ENCODE peak calls at places on chromosomes 13 and 19, in seven cellular contexts. Q, J, F, B, X, Z and P are unnamed samples.

GRCh38 chr13:87827479-87827878 is 156.3 kb downstream of the SLITRK5 start:
- DNase-seq in X (no peak), B (no peak), F (peak), Q (no peak), Z (peak), J (no peak), P (no peak)

GRCh38 chr13:50153401-50153800 is 138.2 kb downstream of the KCNRG start:
- DNase-seq in B (no peak), Q (no peak), Z (no peak), J (no peak), X (no peak), F (no peak), P (no peak)

GRCh38 chr13:40780822-40781401 is 8.5 kb upstream of the SLC25A15 start:
- DNase-seq in B (no peak), X (no peak), Q (peak), F (peak), Z (no peak), J (peak), P (no peak)

GRCh38 chr13:51643114-51643881 is 59.0 kb downstream of the WDFY2 start:
- DNase-seq in Q (peak), Z (peak), B (no peak), F (peak), J (no peak), X (no peak), P (no peak)

GRCh38 chr19:48445256-48445605 is 552 bp upstream of the GRWD1 start:
- DNase-seq in Z (peak), B (peak), Q (peak), J (peak), F (peak), X (peak), P (peak)

GRCh38 chr13:41465215-41465907 is 8.0 kb downstream of the RGCC start:
- DNase-seq in J (no peak), F (peak), Q (no peak), Z (peak), X (no peak), B (no peak), P (peak)

GRCh38 chr13:40591091-40591490 is 75.3 kb downstream of the FOXO1 start:
- DNase-seq in F (no peak), B (no peak), X (no peak), Q (no peak), J (no peak), Z (no peak), P (no peak)

GRCh38 chr19:7500811-7501450 is 12.1 kb upstream of the PEX11G start:
- DNase-seq in X (peak), Q (peak), B (peak), J (peak), Z (peak), F (peak), P (no peak)

GRCh38 chr19:7454998-7455397 is 33.8 kb downstream of the PEX11G start:
- DNase-seq in B (no peak), F (no peak), Z (no peak), Q (no peak), J (no peak), X (no peak), P (no peak)

GRCh38 chr13:24459234-24459633 is 53.3 kb downstream of the PARP4 start:
- DNase-seq in Q (no peak), X (no peak), J (no peak), F (peak), Z (no peak), B (no peak), P (peak)

GRCh38 chr19:17159466-17160393 is 55.4 kb upstream of the USE1 start:
- DNase-seq in F (peak), Z (no peak), Q (peak), B (no peak), X (no peak), J (no peak), P (no peak)

GRCh38 chr19:13076787-13077186 is 25.9 kb downstream of the LYL1 start:
- DNase-seq in Q (no peak), F (no peak), B (no peak), J (no peak), X (no peak), Z (no peak), P (no peak)

GRCh38 chr19:14094854-14095253 is 4.3 kb upstream of the SAMD1 start:
- DNase-seq in Z (no peak), Q (no peak), X (no peak), J (no peak), F (no peak), B (no peak), P (no peak)

GRCh38 chr13:112885782-112886268 is 83.2 kb upstream of the MCF2L start:
- DNase-seq in Q (peak), F (peak), X (peak), J (peak), Z (peak), B (peak), P (no peak)

GRCh38 chr13:45372189-45373115 is 31.5 kb upstream of the TPT1 start:
- DNase-seq in F (no peak), X (no peak), Z (no peak), B (no peak), J (no peak), Q (no peak), P (no peak)

GRCh38 chr13:90686438-90686837 is 661.0 kb upstream of the MIR17HG start:
- DNase-seq in B (no peak), Q (no peak), X (no peak), Z (peak), J (no peak), F (peak), P (no peak)

GRCh38 chr19:5296457-5297271 is 43.9 kb downstream of the PTPRS start:
- DNase-seq in F (no peak), J (no peak), B (no peak), Z (no peak), X (no peak), Q (no peak), P (no peak)

GRCh38 chr19:29526730-29527499 is 1.1 kb downstream of the VSTM2B start:
- DNase-seq in B (no peak), Z (no peak), F (peak), X (peak), J (no peak), Q (peak), P (no peak)

GRCh38 chr19:11456659-11457058 is 21.2 kb downstream of the PRKCSH start:
- DNase-seq in B (no peak), J (no peak), X (no peak), Z (no peak), F (no peak), Q (no peak), P (no peak)

GRCh38 chr19:6068711-6069110 is 41.6 kb downstream of the RFX2 start:
- DNase-seq in Q (no peak), J (no peak), F (no peak), Z (no peak), B (no peak), X (no peak), P (no peak)

GRCh38 chr13:25177012-25177411 is 4.9 kb upstream of the AMER2 start:
- DNase-seq in X (no peak), Z (no peak), F (no peak), J (no peak), B (no peak), Q (no peak), P (no peak)

GRCh38 chr13:21689097-21689496 is 18.2 kb downstream of the FGF9 start:
- DNase-seq in F (no peak), J (no peak), X (no peak), B (no peak), Z (no peak), Q (no peak), P (no peak)

GRCh38 chr13:50125306-50125555 is 110.0 kb downstream of the KCNRG start:
- DNase-seq in Z (no peak), Q (no peak), B (no peak), F (no peak), J (no peak), X (no peak), P (no peak)

GRCh38 chr19:16062789-16063188 is 13.5 kb upstream of the TPM4 start:
- DNase-seq in B (peak), Q (peak), F (no peak), J (no peak), Z (peak), X (peak), P (peak)

GRCh38 chr19:31364956-31365355 is 15.7 kb upstream of the TSHZ3 start:
- DNase-seq in X (no peak), B (no peak), Z (no peak), F (no peak), Q (no peak), J (no peak), P (no peak)

GRCh38 chr19:45439569-45440258 is 16.0 kb upstream of the ERCC1 start:
- DNase-seq in X (peak), Z (peak), B (peak), F (peak), Q (peak), J (no peak), P (peak)

GRCh38 chr19:17772172-17772571 is 20.9 kb downstream of the FCHO1 start:
- DNase-seq in F (no peak), X (no peak), Q (peak), Z (peak), J (no peak), B (no peak), P (no peak)

GRCh38 chr13:63120883-63121282 is 1705.2 kb upstream of the PCDH20 start:
- DNase-seq in Q (no peak), Z (no peak), F (no peak), J (no peak), B (no peak), X (no peak), P (no peak)

GRCh38 chr13:63124863-63125262 is 1709.2 kb upstream of the PCDH20 start:
- DNase-seq in F (peak), B (peak), X (no peak), Z (peak), J (peak), Q (peak), P (peak)
- TF ChIP-seq EZH2phosphoT487 in F (no peak), B (no peak), X (no peak), Z (no peak), J (no peak), Q (no peak), P (no peak)

GRCh38 chr13:99960663-99961440 is 10.7 kb downstream of the ZIC5 start:
- DNase-seq in Q (peak), Z (no peak), F (no peak), J (no peak), X (peak), B (no peak), P (no peak)

GRCh38 chr13:99959127-99959529 is 12.4 kb downstream of the ZIC5 start:
- DNase-seq in B (no peak), X (peak), Q (peak), F (no peak), J (no peak), Z (no peak), P (no peak)

GRCh38 chr13:99956473-99957349 is 14.9 kb downstream of the ZIC5 start:
- DNase-seq in B (no peak), Z (no peak), J (no peak), X (peak), Q (peak), F (peak), P (no peak)

GRCh38 chr13:99959538-99960230 is 11.9 kb downstream of the ZIC5 start:
- DNase-seq in F (peak), Z (no peak), Q (peak), J (no peak), X (peak), B (no peak), P (peak)

GRCh38 chr13:99958402-99959126 is 13.0 kb downstream of the ZIC5 start:
- DNase-seq in Q (peak), B (no peak), F (no peak), J (no peak), X (peak), Z (no peak), P (no peak)
- TF ChIP-seq EZH2 in Q (peak), B (peak), F (no peak), J (no peak), X (no peak), Z (no peak), P (no peak)

DNA sequence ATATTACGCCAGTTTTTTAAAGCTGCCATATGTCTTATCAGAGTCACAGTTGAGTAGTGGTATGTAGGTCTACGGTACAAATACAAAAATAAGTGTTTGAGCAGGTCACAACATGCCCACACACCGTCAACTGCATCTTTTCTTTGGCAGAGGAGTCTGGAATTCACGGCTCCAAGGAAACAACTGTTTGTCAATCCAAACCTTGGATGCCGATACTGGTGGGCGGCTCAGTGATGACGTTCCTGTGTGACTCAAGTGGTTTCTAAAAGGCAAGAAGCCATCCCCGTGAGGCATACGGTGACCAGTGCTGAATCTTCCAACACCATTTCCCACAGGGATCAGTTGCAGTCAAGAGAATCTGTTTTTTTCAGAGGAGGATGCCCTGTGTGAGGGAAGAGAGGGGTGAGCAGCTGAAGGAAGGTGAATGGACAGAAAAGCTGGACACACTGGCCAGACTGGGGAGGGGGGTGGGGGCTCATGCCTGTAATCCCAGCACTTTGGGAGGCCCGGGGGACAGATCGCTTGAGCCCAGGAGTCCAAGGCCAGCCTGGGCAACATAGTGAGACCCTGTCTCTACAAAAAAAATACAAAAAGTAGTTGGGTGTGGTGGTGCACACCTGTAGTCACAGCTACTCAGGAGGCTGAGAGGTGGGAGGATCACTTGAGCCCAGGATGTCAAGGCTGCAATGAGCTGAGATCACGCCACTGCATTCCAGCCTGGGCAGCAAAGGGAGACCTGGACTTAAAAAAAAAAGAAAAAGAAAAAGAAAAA is 22.8 kb upstream of the CEBPG start:
- DNase-seq in F (peak), J (no peak), Q (no peak), X (no peak), B (no peak), Z (peak), P (no peak)
- TF ChIP-seq EZH2phosphoT487 in F (no peak), J (no peak), Q (no peak), X (no peak), B (no peak), Z (no peak), P (no peak)

GRCh38 chr19:51121257-51121656 is 3.4 kb upstream of the SIGLEC9 start:
- DNase-seq in Z (no peak), X (no peak), J (no peak), B (no peak), Q (no peak), F (no peak), P (no peak)

GRCh38 chr19:51114087-51114714 is 6.0 kb upstream of the CTU1 start:
- DNase-seq in J (no peak), Q (no peak), Z (no peak), X (no peak), F (no peak), B (no peak), P (no peak)

GRCh38 chr19:51119089-51119488 is 5.6 kb upstream of the SIGLEC9 start:
- DNase-seq in Q (no peak), B (no peak), X (no peak), Z (peak), F (peak), J (no peak), P (no peak)

GRCh38 chr19:51119675-51120074 is 5.0 kb upstream of the SIGLEC9 start:
- DNase-seq in Q (no peak), B (no peak), Z (no peak), X (no peak), F (no peak), J (no peak), P (no peak)

DNA sequence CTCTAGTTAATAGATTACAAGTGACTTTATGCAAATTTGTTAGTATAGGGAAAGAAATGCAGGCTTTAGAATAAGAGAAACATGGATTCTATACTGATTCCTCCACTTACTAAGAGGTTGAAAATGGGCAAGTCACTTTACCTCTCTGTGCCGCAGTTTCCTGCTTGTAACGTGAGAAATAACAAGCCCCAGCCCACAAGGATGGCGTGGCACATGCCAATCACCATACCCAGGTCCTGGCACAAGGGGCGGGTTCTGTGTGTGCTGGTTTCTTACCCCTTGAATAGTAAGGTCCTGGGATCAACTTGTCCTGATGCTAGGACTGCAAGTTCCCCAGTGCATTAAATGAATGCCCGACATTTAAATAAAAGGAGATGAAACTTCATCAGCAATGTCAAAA is 8.0 kb upstream of the SIGLEC9 start:
- DNase-seq in X (no peak), F (no peak), B (no peak), Z (no peak), J (no peak), Q (no peak), P (no peak)
- TF ChIP-seq EZH2 in X (no peak), F (no peak), B (no peak), Z (peak), J (no peak), Q (no peak), P (no peak)